ENCODE peak calls at places on chromosomes 5 and 9, in ten cellular contexts. L is HFFc6; P is tibial artery; O is cardiac muscle cell; G is psoas muscle; E is CD8-positive, alpha-beta T cell; T is GM13977; W is cardiac fibroblast; C is fibroblast of mammary gland; U is AG09309. A is an unnamed sample.
A peak's percentile ranks its signal among the peaks of the same experiment; 100 is the strongest.

GRCh38 chr5:53475320-53475719 is 5.1 kb upstream of the FST start:
- DNase-seq in L (no peak), P (no peak), O (no peak), G (no peak), E (no peak), T (no peak), W (no peak), C (no peak), U (no peak), A (no peak)

GRCh38 chr9:113475992-113476391 is 12.5 kb downstream of the RGS3 start:
- DNase-seq in L (no peak), P (no peak), O (no peak), G (no peak), E (no peak), T (no peak), W (no peak), C (no peak), U (no peak), A (no peak)

GRCh38 chr9:77673912-77674791 is 26.0 kb upstream of the GNA14 start:
- DNase-seq in L (no peak), P (no peak), O (peak; percentile 73), G (no peak), E (no peak), T (no peak), W (peak; percentile 41), C (peak; percentile 17), U (no peak), A (no peak)

GRCh38 chr5:39169081-39169480 is 50.3 kb downstream of the FYB1 start:
- DNase-seq in L (peak; percentile 85), P (no peak), O (no peak), G (no peak), E (no peak), T (no peak), W (peak; percentile 40), C (peak; percentile 88), U (peak; percentile 71), A (no peak)

GRCh38 chr5:5181650-5182324 is 41.7 kb downstream of the ADAMTS16 start:
- DNase-seq in L (no peak), P (no peak), O (no peak), G (no peak), E (no peak), T (no peak), W (no peak), C (no peak), U (no peak), A (no peak)

GRCh38 chr5:39716532-39716971 is 291.8 kb upstream of the DAB2 start:
- DNase-seq in L (peak; percentile 29), P (peak; percentile 24), O (peak; percentile 76), G (no peak), E (no peak), T (peak; percentile 50), W (peak; percentile 80), C (peak; percentile 68), U (no peak), A (peak; percentile 22)

GRCh38 chr9:113898596-113898995 is 22.5 kb downstream of the ZNF618 start:
- DNase-seq in L (no peak), P (no peak), O (no peak), G (no peak), E (no peak), T (no peak), W (no peak), C (no peak), U (no peak), A (no peak)

GRCh38 chr5:124605516-124605915 is 140.9 kb downstream of the ZNF608 start:
- DNase-seq in L (no peak), P (peak; percentile 51), O (peak; percentile 45), G (peak; percentile 59), E (no peak), T (no peak), W (peak; percentile 46), C (peak; percentile 10), U (no peak), A (no peak)

GRCh38 chr5:32854473-32854872 is 143.4 kb downstream of the NPR3 start:
- DNase-seq in L (no peak), P (no peak), O (no peak), G (no peak), E (no peak), T (no peak), W (no peak), C (no peak), U (no peak), A (no peak)

GRCh38 chr5:32851774-32852173 is 140.7 kb downstream of the NPR3 start:
- DNase-seq in L (no peak), P (no peak), O (no peak), G (no peak), E (no peak), T (no peak), W (no peak), C (no peak), U (no peak), A (no peak)

GRCh38 chr5:32848681-32849080 is 137.6 kb downstream of the NPR3 start:
- DNase-seq in L (no peak), P (no peak), O (peak; percentile 23), G (no peak), E (no peak), T (no peak), W (peak; percentile 47), C (no peak), U (no peak), A (no peak)

GRCh38 chr5:32850792-32851191 is 139.7 kb downstream of the NPR3 start:
- DNase-seq in L (no peak), P (no peak), O (no peak), G (no peak), E (no peak), T (no peak), W (no peak), C (no peak), U (no peak), A (no peak)

DNA sequence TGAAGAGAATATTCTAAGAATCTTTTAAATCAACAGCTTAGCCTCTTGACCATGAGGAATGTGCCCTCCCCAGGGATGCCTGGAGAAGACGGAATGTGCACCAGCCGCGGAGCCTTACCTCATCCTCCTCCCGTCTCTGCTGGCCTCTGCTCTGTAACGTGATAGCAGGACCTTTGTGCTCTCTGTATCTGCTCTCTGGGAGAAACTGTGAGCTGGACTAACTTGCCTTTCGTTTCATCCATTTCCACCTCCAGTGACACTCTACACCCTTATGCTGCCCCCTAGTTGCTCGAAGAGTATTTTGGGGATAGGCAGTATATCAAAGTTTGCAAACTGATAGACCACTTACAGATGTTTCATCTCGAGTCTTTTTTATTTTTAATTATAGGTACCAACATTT is 141.4 kb downstream of the NPR3 start:
- DNase-seq in L (peak; percentile 10), P (no peak), O (peak; percentile 55), G (peak; percentile 80), E (no peak), T (no peak), W (peak; percentile 93), C (peak; percentile 87), U (no peak), A (no peak)
- TF ChIP-seq CTCF in L (peak; percentile 63), P (peak; percentile 49), O (peak; percentile 49), G (peak; percentile 16), E (no peak), T (no peak), W (peak; percentile 50), C (peak; percentile 58), U (peak; percentile 53), A (no peak)

GRCh38 chr9:122904466-122904822 is 715 bp downstream of the RC3H2 start:
- DNase-seq in L (peak; percentile 30), P (peak; percentile 46), O (peak; percentile 48), G (no peak), E (no peak), T (peak; percentile 31), W (peak; percentile 57), C (peak; percentile 39), U (no peak), A (peak; percentile 29)

GRCh38 chr9:122900791-122901190 is 4.4 kb downstream of the RC3H2 start:
- DNase-seq in L (no peak), P (no peak), O (peak; percentile 16), G (no peak), E (no peak), T (peak; percentile 36), W (peak; percentile 53), C (peak; percentile 47), U (no peak), A (peak; percentile 32)

DNA sequence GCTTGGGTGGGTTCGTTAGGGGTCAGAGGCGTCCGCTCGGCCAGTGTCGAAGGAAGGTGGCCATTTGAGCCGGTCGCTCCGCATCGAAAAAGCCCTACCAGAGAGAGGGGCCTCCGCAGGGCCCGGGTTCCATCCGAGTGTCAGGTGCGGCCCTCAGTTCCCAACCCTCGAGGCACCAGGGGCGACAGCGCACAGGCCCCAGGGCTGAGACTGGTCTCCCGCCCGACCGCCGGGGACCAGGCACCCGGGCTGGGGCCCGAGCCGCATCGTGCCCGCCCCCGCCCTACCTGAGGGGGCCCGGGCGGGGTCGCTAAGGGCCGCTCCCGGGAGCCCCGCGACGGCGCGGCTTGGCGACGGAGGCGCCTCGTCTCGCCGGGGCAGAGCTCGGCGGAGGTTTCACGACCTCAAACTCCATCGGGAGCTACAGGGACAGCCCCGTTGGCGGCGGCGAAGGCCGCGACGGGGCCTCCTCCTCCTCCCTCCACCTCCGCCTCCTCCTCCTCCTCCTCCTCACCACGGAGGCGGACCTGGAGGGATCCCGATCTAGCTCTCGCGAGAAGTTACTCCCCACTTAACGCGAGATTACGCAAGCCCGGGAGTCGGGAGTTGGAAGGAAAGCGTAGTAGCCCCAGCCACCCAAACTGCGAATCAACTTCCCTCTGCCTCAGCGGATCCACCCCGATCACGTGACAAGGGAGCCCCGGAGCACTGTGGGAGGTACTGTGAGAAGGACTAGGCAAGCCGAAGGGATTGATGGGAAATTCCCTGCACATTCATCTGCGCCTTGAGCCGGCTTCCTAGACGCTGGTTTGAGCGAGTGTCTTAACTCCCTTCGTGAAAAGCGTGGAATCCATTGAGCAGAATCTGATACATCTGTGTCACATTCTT is at the start of gene RC3H2:
- DNase-seq in L (peak; percentile 100), P (peak; percentile 98), O (peak; percentile 100), G (peak; percentile 99), E (peak; percentile 98), T (peak; percentile 89), W (peak; percentile 100), C (peak; percentile 100), U (peak; percentile 99), A (peak; percentile 92)
- TF ChIP-seq CTCF in L (no peak), P (peak; percentile 16), O (no peak), G (no peak), E (no peak), T (no peak), W (no peak), C (no peak), U (no peak), A (no peak)

GRCh38 chr5:173010021-173010420 is 26.4 kb downstream of the ATP6V0E1 start:
- DNase-seq in L (no peak), P (no peak), O (no peak), G (no peak), E (no peak), T (no peak), W (no peak), C (peak; percentile 35), U (no peak), A (no peak)

GRCh38 chr5:173011602-173012001 is 28.0 kb downstream of the ATP6V0E1 start:
- DNase-seq in L (no peak), P (no peak), O (no peak), G (no peak), E (no peak), T (no peak), W (no peak), C (no peak), U (no peak), A (no peak)

GRCh38 chr5:173012882-173013281 is 29.3 kb downstream of the ATP6V0E1 start:
- DNase-seq in L (no peak), P (peak; percentile 38), O (peak; percentile 49), G (no peak), E (no peak), T (no peak), W (no peak), C (no peak), U (no peak), A (no peak)

GRCh38 chr5:173016069-173016455 is 32.5 kb downstream of the ATP6V0E1 start:
- DNase-seq in L (no peak), P (no peak), O (no peak), G (no peak), E (no peak), T (no peak), W (no peak), C (no peak), U (no peak), A (no peak)

GRCh38 chr5:173010547-173011464 is 27.2 kb downstream of the ATP6V0E1 start:
- DNase-seq in L (no peak), P (peak; percentile 63), O (peak; percentile 40), G (peak; percentile 70), E (no peak), T (no peak), W (peak; percentile 39), C (peak; percentile 38), U (no peak), A (no peak)
- TF ChIP-seq CTCF in L (no peak), P (no peak), O (peak; percentile 33), G (peak; percentile 52), E (no peak), T (no peak), W (peak; percentile 39), C (peak; percentile 21), U (peak; percentile 22), A (peak; percentile 23)

DNA sequence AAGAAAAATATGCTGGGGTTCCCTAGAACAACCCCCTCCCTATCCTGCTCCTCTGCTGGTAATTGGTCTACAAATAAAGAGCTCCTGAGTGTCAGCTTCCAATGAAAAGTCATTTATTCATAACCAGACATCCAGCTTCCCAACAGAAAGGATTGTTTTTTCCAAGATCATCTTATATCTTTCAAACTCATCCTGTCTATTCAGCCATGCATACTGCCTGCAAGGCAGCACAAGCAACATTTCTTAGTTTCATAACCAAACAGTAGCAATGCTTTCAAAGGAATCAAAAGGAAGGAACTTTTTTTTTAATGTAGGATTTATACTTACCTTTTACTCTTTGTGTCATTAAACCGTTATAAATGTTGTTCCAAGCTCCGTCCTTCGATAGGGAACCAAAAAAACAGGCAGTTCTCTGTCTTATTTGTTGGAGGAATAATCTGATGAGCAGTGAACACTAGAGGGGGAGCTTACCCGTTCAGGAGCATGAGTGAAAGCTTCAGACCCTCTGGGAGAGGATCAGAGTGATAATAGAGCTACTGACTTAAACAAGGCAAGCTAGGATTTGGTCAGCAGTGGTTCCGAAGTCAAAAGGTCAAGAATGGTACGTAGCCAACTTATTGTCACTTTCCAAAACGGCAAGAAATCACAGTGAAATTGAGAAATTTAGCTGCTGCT is 893.1 kb downstream of the NR2F1-AS1 start:
- DNase-seq in L (peak; percentile 15), P (no peak), O (peak; percentile 73), G (no peak), E (no peak), T (no peak), W (peak; percentile 80), C (peak; percentile 79), U (peak; percentile 55), A (no peak)
- TF ChIP-seq CTCF in L (peak; percentile 68), P (no peak), O (peak; percentile 49), G (no peak), E (no peak), T (no peak), W (peak; percentile 50), C (peak; percentile 61), U (peak; percentile 66), A (no peak)

A was measured in GM10248.